ENCODE peak calls at places on chromosome 6, in seven cellular contexts. A is sigmoid colon, V is stomach, L is thyroid gland, Y is neural progenitor cell, C is mammary epithelial cell, U is lung. Z is an unnamed sample. For H3K4me1, the result is how much of the 10 kb centered on the place peaks cover.

GRCh38 chr6:5260111-5260620 is 584 bp downstream of the LYRM4 start:
- DNase-seq in C (peak), U (peak), V (peak), Y (peak), L (peak), A (peak), Z (peak)

GRCh38 chr6:71496018-71496800 is 207.6 kb downstream of the OGFRL1 start:
- DNase-seq in Y (no peak), L (no peak), A (no peak), C (no peak), U (no peak), V (no peak), Z (no peak)

GRCh38 chr6:87705070-87705691 is 3.1 kb upstream of the AKIRIN2 start:
- DNase-seq in A (no peak), C (no peak), U (no peak), V (no peak), L (no peak), Y (no peak), Z (no peak)

GRCh38 chr6:168417158-168417557 is 23.8 kb upstream of the SMOC2 start:
- DNase-seq in A (no peak), Y (peak), L (peak), V (no peak), C (no peak), U (no peak), Z (no peak)

GRCh38 chr6:127618729-127619128 is 41.8 kb downstream of the C6orf58 start:
- DNase-seq in V (no peak), A (no peak), U (no peak), C (peak), L (no peak), Y (no peak), Z (no peak)

GRCh38 chr6:119533603-119534279 is 184.2 kb upstream of the MAN1A1 start:
- DNase-seq in V (no peak), L (no peak), C (peak), Y (no peak), U (no peak), A (no peak), Z (no peak)

GRCh38 chr6:17212541-17213371 is 68.4 kb upstream of the RBM24 start:
- DNase-seq in C (no peak), U (no peak), A (peak), V (no peak), Y (peak), L (no peak), Z (no peak)

GRCh38 chr6:31850765-31851484 is 11.7 kb downstream of the NEU1 start:
- DNase-seq in A (no peak), U (no peak), Y (no peak), C (no peak), L (no peak), V (no peak), Z (no peak)

GRCh38 chr6:170439366-170440351 is 113.4 kb downstream of the PSMB1 start:
- DNase-seq in A (peak), U (no peak), V (peak), C (no peak), Y (no peak), L (no peak), Z (no peak)

GRCh38 chr6:33171889-33172203 is 20.4 kb downstream of the COL11A2 start:
- DNase-seq in L (no peak), V (no peak), U (no peak), Y (no peak), A (no peak), C (no peak), Z (no peak)
- H3K4me1 ChIP-seq in L (under half), V (under half), U (under half), Y (under half), A (under half), C (under half), Z (under half)

GRCh38 chr6:105560611-105561066 is 157.8 kb upstream of the PREP start:
- DNase-seq in V (no peak), U (no peak), A (no peak), L (no peak), Y (no peak), C (peak), Z (no peak)
- H3K27ac ChIP-seq in V (no peak), U (no peak), A (no peak), L (no peak), Y (no peak), C (peak), Z (no peak)

GRCh38 chr6:20217900-20218299 is 5.6 kb upstream of the MBOAT1 start:
- DNase-seq in C (no peak), V (no peak), U (no peak), A (no peak), L (peak), Y (no peak), Z (no peak)
- H3K4me1 ChIP-seq in C (under half), V (under half), U (under half), A (under half), L (under half), Y (under half), Z (under half)

GRCh38 chr6:34338811-34339210 is 53.7 kb downstream of the NUDT3 start:
- DNase-seq in C (no peak), U (no peak), L (no peak), A (no peak), V (no peak), Y (no peak), Z (no peak)
- H3K27ac ChIP-seq in C (no peak), U (no peak), L (peak), A (peak), V (no peak), Y (no peak), Z (no peak)

GRCh38 chr6:13079096-13079758 is 249.1 kb downstream of the TBC1D7 start:
- DNase-seq in L (no peak), U (no peak), Y (no peak), C (no peak), A (no peak), V (no peak), Z (no peak)
- H3K4me1 ChIP-seq in L (under half), U (under half), Y (under half), C (under half), A (under half), V (under half), Z (under half)

Z was measured in iPS DF 6.9.